ENCODE peak calls at places on chromosomes 5 and 9, in nine cellular contexts. One of them, this sample, is unnamed.

GRCh38 chr9:75041041-75041440 is 12.9 kb upstream of the CARNMT1 start:
- DNase-seq in AG10803: no peak
- DNase-seq in coronary artery: no peak
- DNase-seq in fibroblast of the aortic adventitia: no peak
- DNase-seq in mucosa of descending colon: no peak
- DNase-seq in psoas muscle: no peak
- DNase-seq in ovary: no peak
- DNase-seq in esophagus squamous epithelium: no peak
- DNase-seq in PC-9: no peak
- DNase-seq in this sample: no peak

GRCh38 chr9:129525781-129526180 is 95.1 kb downstream of the C9orf50 start:
- DNase-seq in AG10803: no peak
- DNase-seq in coronary artery: no peak
- DNase-seq in fibroblast of the aortic adventitia: no peak
- DNase-seq in mucosa of descending colon: no peak
- DNase-seq in psoas muscle: no peak
- DNase-seq in ovary: no peak
- DNase-seq in esophagus squamous epithelium: no peak
- DNase-seq in PC-9: no peak
- DNase-seq in this sample: no peak

GRCh38 chr5:154058055-154059038 is 19.6 kb downstream of the MFAP3 start:
- DNase-seq in AG10803: no peak
- DNase-seq in coronary artery: no peak
- DNase-seq in fibroblast of the aortic adventitia: peak; percentile 62
- DNase-seq in mucosa of descending colon: peak; percentile 26
- DNase-seq in psoas muscle: no peak
- DNase-seq in ovary: no peak
- DNase-seq in esophagus squamous epithelium: no peak
- DNase-seq in PC-9: peak; percentile 87
- DNase-seq in this sample: peak; percentile 21

GRCh38 chr5:123033157-123033671 is 3.3 kb downstream of the PPIC start:
- DNase-seq in AG10803: no peak
- DNase-seq in coronary artery: no peak
- DNase-seq in fibroblast of the aortic adventitia: no peak
- DNase-seq in mucosa of descending colon: no peak
- DNase-seq in psoas muscle: no peak
- DNase-seq in ovary: no peak
- DNase-seq in esophagus squamous epithelium: no peak
- DNase-seq in PC-9: no peak
- DNase-seq in this sample: no peak

GRCh38 chr5:83844320-83845068 is 123.8 kb upstream of the HAPLN1 start:
- DNase-seq in AG10803: peak; percentile 96
- DNase-seq in coronary artery: no peak
- DNase-seq in fibroblast of the aortic adventitia: peak; percentile 91
- DNase-seq in mucosa of descending colon: peak; percentile 9
- DNase-seq in psoas muscle: no peak
- DNase-seq in ovary: no peak
- DNase-seq in esophagus squamous epithelium: no peak
- DNase-seq in PC-9: no peak
- DNase-seq in this sample: peak; percentile 86

GRCh38 chr5:140338336-140338735 is 8.1 kb downstream of the HBEGF start:
- DNase-seq in AG10803: peak; percentile 26
- DNase-seq in coronary artery: no peak
- DNase-seq in fibroblast of the aortic adventitia: peak; percentile 28
- DNase-seq in mucosa of descending colon: no peak
- DNase-seq in psoas muscle: no peak
- DNase-seq in ovary: no peak
- DNase-seq in esophagus squamous epithelium: no peak
- DNase-seq in PC-9: no peak
- DNase-seq in this sample: no peak

GRCh38 chr5:112467467-112467866 is 48.4 kb upstream of the EPB41L4A start:
- DNase-seq in AG10803: no peak
- DNase-seq in coronary artery: no peak
- DNase-seq in fibroblast of the aortic adventitia: no peak
- DNase-seq in mucosa of descending colon: no peak
- DNase-seq in psoas muscle: no peak
- DNase-seq in ovary: no peak
- DNase-seq in esophagus squamous epithelium: no peak
- DNase-seq in PC-9: no peak
- DNase-seq in this sample: no peak

GRCh38 chr9:14692536-14692917 is 705 bp downstream of the ZDHHC21 start:
- DNase-seq in AG10803: no peak
- DNase-seq in coronary artery: no peak
- DNase-seq in fibroblast of the aortic adventitia: peak; percentile 15
- DNase-seq in mucosa of descending colon: no peak
- DNase-seq in psoas muscle: no peak
- DNase-seq in ovary: no peak
- DNase-seq in esophagus squamous epithelium: no peak
- DNase-seq in PC-9: no peak
- DNase-seq in this sample: no peak

GRCh38 chr5:149403923-149404745 is 25.0 kb upstream of the IL17B start:
- DNase-seq in AG10803: peak; percentile 99
- DNase-seq in coronary artery: peak; percentile 67
- DNase-seq in fibroblast of the aortic adventitia: peak; percentile 92
- DNase-seq in mucosa of descending colon: no peak
- DNase-seq in psoas muscle: no peak
- DNase-seq in ovary: no peak
- DNase-seq in esophagus squamous epithelium: no peak
- DNase-seq in PC-9: no peak
- DNase-seq in this sample: no peak

GRCh38 chr5:61020415-61020814 is 75.4 kb downstream of the NDUFAF2 start:
- DNase-seq in AG10803: peak; percentile 33
- DNase-seq in coronary artery: no peak
- DNase-seq in fibroblast of the aortic adventitia: peak; percentile 46
- DNase-seq in mucosa of descending colon: no peak
- DNase-seq in psoas muscle: no peak
- DNase-seq in ovary: no peak
- DNase-seq in esophagus squamous epithelium: no peak
- DNase-seq in PC-9: no peak
- DNase-seq in this sample: peak; percentile 86

GRCh38 chr5:15594922-15595568 is 95.1 kb downstream of the FBXL7 start:
- DNase-seq in AG10803: no peak
- DNase-seq in coronary artery: no peak
- DNase-seq in fibroblast of the aortic adventitia: no peak
- DNase-seq in mucosa of descending colon: no peak
- DNase-seq in psoas muscle: no peak
- DNase-seq in ovary: no peak
- DNase-seq in esophagus squamous epithelium: no peak
- DNase-seq in PC-9: no peak
- DNase-seq in this sample: no peak

DNA sequence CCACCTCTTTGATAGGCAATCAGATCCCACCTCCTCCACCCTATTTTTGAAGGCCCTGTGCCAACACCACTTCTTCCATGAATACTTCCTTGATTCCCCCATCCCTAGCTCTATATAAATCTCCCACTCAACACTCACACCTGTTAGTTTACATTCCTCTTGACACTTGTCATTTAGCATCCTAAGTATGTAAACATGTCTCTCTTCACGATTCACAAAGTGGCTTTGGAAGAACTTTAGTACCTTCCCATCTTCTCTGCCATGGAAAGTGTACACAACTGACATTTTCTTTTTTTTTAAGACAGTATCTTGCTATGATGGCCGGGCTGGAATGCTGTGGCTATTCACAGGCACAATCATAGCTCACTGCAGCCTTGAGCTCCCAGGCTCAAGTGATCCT is 1.5 kb upstream of the FXN start:
- DNase-seq in AG10803: no peak
- DNase-seq in coronary artery: no peak
- DNase-seq in fibroblast of the aortic adventitia: no peak
- DNase-seq in mucosa of descending colon: no peak
- DNase-seq in psoas muscle: no peak
- DNase-seq in ovary: no peak
- DNase-seq in esophagus squamous epithelium: no peak
- DNase-seq in PC-9: peak; percentile 74
- DNase-seq in this sample: no peak
- TF ChIP-seq CTCF in AG10803: no peak
- TF ChIP-seq CTCF in coronary artery: no peak
- TF ChIP-seq CTCF in fibroblast of the aortic adventitia: no peak
- TF ChIP-seq CTCF in mucosa of descending colon: no peak
- TF ChIP-seq CTCF in psoas muscle: no peak
- TF ChIP-seq CTCF in ovary: no peak
- TF ChIP-seq CTCF in esophagus squamous epithelium: no peak
- TF ChIP-seq CTCF in PC-9: no peak
- TF ChIP-seq CTCF in this sample: no peak

GRCh38 chr9:133275105-133276000 is at the start of gene ABO:
- DNase-seq in AG10803: no peak
- DNase-seq in coronary artery: no peak
- DNase-seq in fibroblast of the aortic adventitia: no peak
- DNase-seq in mucosa of descending colon: peak; percentile 71
- DNase-seq in psoas muscle: no peak
- DNase-seq in ovary: peak; percentile 72
- DNase-seq in esophagus squamous epithelium: no peak
- DNase-seq in PC-9: no peak
- DNase-seq in this sample: no peak
- H3K4me3 ChIP-seq in AG10803: no peak within 1 kb of the TSS
- H3K4me3 ChIP-seq in coronary artery: peak within 1 kb of the TSS; percentile 58
- H3K4me3 ChIP-seq in fibroblast of the aortic adventitia: no peak within 1 kb of the TSS
- H3K4me3 ChIP-seq in mucosa of descending colon: peak within 1 kb of the TSS; percentile 77
- H3K4me3 ChIP-seq in psoas muscle: peak within 1 kb of the TSS; percentile 60
- H3K4me3 ChIP-seq in ovary: peak within 1 kb of the TSS; percentile 43
- H3K4me3 ChIP-seq in esophagus squamous epithelium: peak within 1 kb of the TSS; percentile 65
- H3K4me3 ChIP-seq in PC-9: no peak within 1 kb of the TSS
- H3K4me3 ChIP-seq in this sample: no peak within 1 kb of the TSS

DNA sequence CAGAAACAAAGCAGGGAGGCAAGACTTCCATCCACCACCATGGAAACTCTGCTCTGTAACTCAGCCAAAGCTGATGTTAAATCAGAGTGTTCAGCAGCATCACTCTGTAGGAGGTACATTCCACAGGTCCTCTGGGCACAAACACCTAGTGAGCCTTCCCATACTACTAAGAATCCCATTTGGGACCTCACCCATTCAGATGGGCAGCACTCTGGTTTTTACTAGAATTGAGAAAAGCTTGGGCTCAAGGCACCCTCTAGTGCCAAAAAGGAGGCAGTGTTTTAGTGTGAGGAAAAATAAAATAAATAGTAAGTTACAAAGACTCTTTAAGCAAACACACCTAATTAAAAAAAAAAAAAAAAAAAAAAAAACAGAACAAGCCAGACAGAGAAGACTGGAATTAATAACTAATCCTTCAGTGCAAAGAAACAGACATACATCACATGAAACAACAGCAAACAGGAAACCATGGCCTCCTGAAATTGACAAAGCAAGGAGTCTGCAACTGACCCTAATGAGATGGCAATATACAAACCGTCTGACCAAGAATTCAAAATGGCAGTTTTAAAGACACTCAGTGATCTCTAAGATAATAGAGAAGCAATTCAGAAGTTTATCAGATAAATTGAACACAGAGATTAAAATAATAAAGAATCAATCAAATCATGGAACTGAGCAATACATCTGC is 159.5 kb downstream of the GNA14 start:
- DNase-seq in AG10803: peak; percentile 37
- DNase-seq in coronary artery: no peak
- DNase-seq in fibroblast of the aortic adventitia: peak; percentile 63
- DNase-seq in mucosa of descending colon: no peak
- DNase-seq in psoas muscle: no peak
- DNase-seq in ovary: no peak
- DNase-seq in esophagus squamous epithelium: no peak
- DNase-seq in PC-9: no peak
- DNase-seq in this sample: peak; percentile 56
- TF ChIP-seq CTCF in AG10803: peak; percentile 75
- TF ChIP-seq CTCF in coronary artery: no peak
- TF ChIP-seq CTCF in fibroblast of the aortic adventitia: peak; percentile 77
- TF ChIP-seq CTCF in mucosa of descending colon: no peak
- TF ChIP-seq CTCF in psoas muscle: no peak
- TF ChIP-seq CTCF in ovary: no peak
- TF ChIP-seq CTCF in esophagus squamous epithelium: no peak
- TF ChIP-seq CTCF in PC-9: peak; percentile 59
- TF ChIP-seq CTCF in this sample: peak; percentile 69

GRCh38 chr5:173281910-173282309 is 46.3 kb downstream of the STC2 start:
- DNase-seq in AG10803: no peak
- DNase-seq in coronary artery: no peak
- DNase-seq in fibroblast of the aortic adventitia: peak; percentile 27
- DNase-seq in mucosa of descending colon: no peak
- DNase-seq in psoas muscle: no peak
- DNase-seq in ovary: no peak
- DNase-seq in esophagus squamous epithelium: no peak
- DNase-seq in PC-9: no peak
- DNase-seq in this sample: peak; percentile 36

GRCh38 chr5:173282916-173283315 is 45.3 kb downstream of the STC2 start:
- DNase-seq in AG10803: no peak
- DNase-seq in coronary artery: no peak
- DNase-seq in fibroblast of the aortic adventitia: no peak
- DNase-seq in mucosa of descending colon: no peak
- DNase-seq in psoas muscle: no peak
- DNase-seq in ovary: no peak
- DNase-seq in esophagus squamous epithelium: no peak
- DNase-seq in PC-9: no peak
- DNase-seq in this sample: no peak

GRCh38 chr5:173279166-173279565 is 44.2 kb upstream of the NKX2-5 start:
- DNase-seq in AG10803: no peak
- DNase-seq in coronary artery: no peak
- DNase-seq in fibroblast of the aortic adventitia: no peak
- DNase-seq in mucosa of descending colon: no peak
- DNase-seq in psoas muscle: no peak
- DNase-seq in ovary: no peak
- DNase-seq in esophagus squamous epithelium: no peak
- DNase-seq in PC-9: no peak
- DNase-seq in this sample: no peak

GRCh38 chr5:173287086-173287485 is 41.1 kb downstream of the STC2 start:
- DNase-seq in AG10803: no peak
- DNase-seq in coronary artery: no peak
- DNase-seq in fibroblast of the aortic adventitia: no peak
- DNase-seq in mucosa of descending colon: no peak
- DNase-seq in psoas muscle: no peak
- DNase-seq in ovary: no peak
- DNase-seq in esophagus squamous epithelium: no peak
- DNase-seq in PC-9: no peak
- DNase-seq in this sample: no peak

DNA sequence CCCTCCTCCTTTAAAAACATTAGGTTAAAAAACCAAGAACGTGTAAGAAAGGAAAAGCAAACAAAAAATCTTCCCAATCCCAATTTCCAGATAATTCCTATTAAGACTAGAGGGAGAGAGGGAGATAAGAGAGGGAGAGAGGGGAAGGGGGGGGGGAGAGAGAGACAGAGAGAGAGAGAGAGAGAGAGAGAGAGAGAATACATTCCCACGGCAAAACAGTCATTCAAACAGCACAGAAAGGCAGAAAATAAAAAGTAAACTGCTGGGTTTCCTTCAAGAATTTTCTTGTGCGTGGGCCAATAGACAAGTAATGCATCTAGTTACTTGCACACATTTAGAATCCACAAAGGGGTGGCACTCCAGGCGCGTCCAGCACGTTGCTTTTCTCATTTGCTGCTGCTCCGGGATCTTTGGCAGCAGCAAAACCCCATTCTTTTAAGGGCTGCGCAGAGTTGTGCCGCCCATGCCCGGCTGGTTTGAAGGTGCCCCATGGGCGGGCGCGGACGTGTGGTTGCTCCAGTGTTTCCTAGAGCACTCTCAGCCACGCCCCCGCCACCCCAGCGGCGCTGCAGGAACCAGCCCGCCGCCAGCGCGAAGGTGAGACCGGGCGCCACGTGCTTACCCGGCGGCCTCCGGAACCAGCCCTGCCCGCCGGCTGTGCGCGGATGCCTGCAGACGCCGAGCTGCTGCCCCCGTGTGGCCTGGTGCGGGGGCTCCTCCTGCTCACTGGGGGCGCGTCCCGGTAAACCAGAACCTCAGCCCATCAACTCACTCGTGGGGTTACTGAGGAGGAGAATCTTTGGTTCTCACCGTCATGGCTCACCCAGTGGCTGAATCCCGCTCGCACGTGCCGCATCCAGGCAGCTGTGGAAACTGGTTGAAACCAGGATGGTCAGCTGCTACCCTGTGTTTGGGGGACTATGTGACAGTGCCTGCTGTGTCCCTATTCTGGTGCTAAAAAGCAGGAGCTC is 44.6 kb downstream of the STC2 start:
- DNase-seq in AG10803: peak; percentile 46
- DNase-seq in coronary artery: no peak
- DNase-seq in fibroblast of the aortic adventitia: peak; percentile 58
- DNase-seq in mucosa of descending colon: peak; percentile 68
- DNase-seq in psoas muscle: peak; percentile 80
- DNase-seq in ovary: peak; percentile 64
- DNase-seq in esophagus squamous epithelium: no peak
- DNase-seq in PC-9: peak; percentile 49
- DNase-seq in this sample: peak; percentile 66
- H3K4me3 ChIP-seq in AG10803: peak overlapping the region; percentile 35
- H3K4me3 ChIP-seq in coronary artery: peak overlapping the region; percentile 62
- H3K4me3 ChIP-seq in fibroblast of the aortic adventitia: peak overlapping the region; percentile 46
- H3K4me3 ChIP-seq in mucosa of descending colon: no peak overlapping the region
- H3K4me3 ChIP-seq in psoas muscle: peak overlapping the region; percentile 43
- H3K4me3 ChIP-seq in ovary: no peak overlapping the region
- H3K4me3 ChIP-seq in esophagus squamous epithelium: peak overlapping the region; percentile 5
- H3K4me3 ChIP-seq in PC-9: peak overlapping the region; percentile 40
- H3K4me3 ChIP-seq in this sample: peak overlapping the region; percentile 27